ENCODE peak calls at places on chromosomes 6 and 20, in seven cellular contexts. S is transverse colon, X is esophagus muscularis mucosa, E is ovary, L is sigmoid colon, H is GM12878, J is K562. A is an unnamed sample.

GRCh38 chr6:17902953-17903352 is 84.5 kb downstream of the KIF13A start:
- DNase-seq in E (no peak), H (no peak), L (no peak), J (no peak), S (no peak), X (no peak), A (no peak)

GRCh38 chr6:81614292-81614691 is 138.2 kb downstream of the TENT5A start:
- DNase-seq in S (peak; percentile 26), H (no peak), L (no peak), J (no peak), X (no peak), E (no peak), A (peak; percentile 27)

GRCh38 chr20:25319241-25320034 is 71.2 kb downstream of the ABHD12 start:
- DNase-seq in S (no peak), L (peak; percentile 53), E (peak; percentile 10), J (no peak), X (no peak), H (no peak), A (peak; percentile 22)

GRCh38 chr20:46715292-46715756 is 5.9 kb downstream of the SLC2A10 start:
- DNase-seq in E (peak; percentile 77), S (peak; percentile 49), L (peak; percentile 82), H (no peak), J (no peak), X (peak; percentile 94), A (peak; percentile 41)

GRCh38 chr20:57264151-57264792 is 2.2 kb downstream of the BMP7 start:
- DNase-seq in S (no peak), E (no peak), H (no peak), X (no peak), L (no peak), J (no peak), A (peak; percentile 73)

GRCh38 chr20:63890201-63890576 is 4.7 kb upstream of the DNAJC5 start:
- DNase-seq in J (no peak), E (no peak), S (no peak), H (no peak), X (no peak), L (no peak), A (no peak)

GRCh38 chr6:13289789-13290318 is 38.5 kb downstream of the TBC1D7 start:
- DNase-seq in E (no peak), L (no peak), S (peak; percentile 41), H (no peak), J (peak; percentile 21), X (no peak), A (no peak)

GRCh38 chr6:143657809-143658208 is 20.0 kb upstream of the PHACTR2 start:
- DNase-seq in L (no peak), J (no peak), E (no peak), X (no peak), H (no peak), S (no peak), A (no peak)

GRCh38 chr6:3194535-3195376 is 32.7 kb downstream of the TUBB2B start:
- DNase-seq in E (no peak), X (no peak), H (no peak), S (no peak), L (no peak), J (no peak), A (no peak)

GRCh38 chr20:62317167-62317655 is 14.4 kb downstream of the ADRM1 start:
- DNase-seq in J (no peak), H (no peak), L (no peak), X (no peak), E (no peak), S (no peak), A (no peak)

GRCh38 chr6:119568580-119568979 is 219.0 kb upstream of the MAN1A1 start:
- DNase-seq in E (no peak), L (no peak), J (no peak), H (no peak), X (no peak), S (no peak), A (no peak)

GRCh38 chr20:47250360-47250759 is 106.1 kb downstream of the ZMYND8 start:
- DNase-seq in J (no peak), L (no peak), E (no peak), H (no peak), X (no peak), S (no peak), A (no peak)

GRCh38 chr20:50872562-50873288 is 58.5 kb downstream of the ADNP start:
- DNase-seq in J (no peak), X (no peak), S (no peak), E (no peak), H (no peak), L (no peak), A (no peak)

GRCh38 chr6:15378864-15379263 is 133.0 kb downstream of the JARID2 start:
- DNase-seq in X (no peak), E (no peak), S (no peak), L (no peak), J (no peak), H (no peak), A (no peak)

GRCh38 chr20:46883847-46884246 is 10.8 kb upstream of the EYA2 start:
- DNase-seq in E (no peak), X (no peak), L (no peak), J (no peak), H (no peak), S (no peak), A (no peak)

GRCh38 chr20:32481311-32482103 is 103.6 kb downstream of the NOL4L start:
- DNase-seq in H (no peak), X (no peak), L (peak; percentile 76), S (peak; percentile 58), E (no peak), J (no peak), A (no peak)

GRCh38 chr6:116564296-116564695 is 7.0 kb upstream of the RWDD1 start:
- DNase-seq in H (no peak), L (no peak), J (no peak), E (no peak), X (no peak), S (no peak), A (no peak)

GRCh38 chr6:167789358-167789757 is 37.4 kb upstream of the AFDN start:
- DNase-seq in J (no peak), S (no peak), H (no peak), E (no peak), L (peak; percentile 28), X (peak; percentile 79), A (no peak)

GRCh38 chr20:50346372-50347347 is 156.0 kb downstream of the CEBPB start:
- DNase-seq in S (peak; percentile 83), L (peak; percentile 97), J (no peak), E (peak; percentile 85), H (no peak), X (peak; percentile 97), A (peak; percentile 84)

GRCh38 chr6:15036690-15037245 is 209.1 kb upstream of the JARID2 start:
- DNase-seq in J (peak; percentile 80), E (no peak), X (no peak), H (no peak), S (peak; percentile 30), L (no peak), A (peak; percentile 39)

GRCh38 chr6:31586596-31586995 is 519 bp downstream of the LST1 start:
- DNase-seq in L (no peak), X (no peak), H (no peak), S (peak; percentile 24), E (no peak), J (no peak), A (no peak)

GRCh38 chr6:47111685-47112084 is 69.6 kb upstream of the ADGRF1 start:
- DNase-seq in J (no peak), S (peak; percentile 56), E (no peak), L (no peak), H (no peak), X (no peak), A (no peak)

GRCh38 chr6:71383891-71384489 is 95.4 kb downstream of the OGFRL1 start:
- DNase-seq in H (no peak), L (no peak), J (no peak), S (no peak), X (no peak), E (no peak), A (no peak)

GRCh38 chr6:111559193-111560097 is 46.2 kb downstream of the TRAF3IP2 start:
- DNase-seq in S (no peak), L (no peak), E (no peak), J (no peak), X (no peak), H (no peak), A (no peak)

GRCh38 chr6:156028310-156029131 is 572.9 kb upstream of the NOX3 start:
- DNase-seq in J (no peak), L (no peak), X (no peak), S (no peak), E (no peak), H (no peak), A (no peak)

DNA sequence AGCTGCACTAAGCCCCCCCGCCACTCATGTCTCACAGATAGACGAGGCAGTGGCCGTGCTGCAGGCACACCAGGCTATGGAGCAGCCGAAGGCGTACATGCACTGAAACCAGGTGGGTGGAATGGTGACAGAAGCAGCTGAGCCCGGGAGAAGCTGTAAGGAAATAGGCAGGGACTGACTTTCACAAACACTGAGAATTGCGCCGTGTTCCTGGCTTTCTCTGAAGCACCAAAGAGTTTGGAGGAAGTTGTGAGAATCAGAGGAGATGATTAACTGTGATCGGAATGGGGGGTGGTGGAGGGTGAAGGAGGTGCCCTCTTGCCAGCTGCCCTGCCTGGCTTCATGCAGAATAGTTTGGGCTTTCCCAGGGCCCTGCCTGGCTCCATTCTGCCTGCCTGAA is 21.6 kb downstream of the TOMM34 start:
- DNase-seq in E (no peak), X (no peak), J (no peak), S (no peak), L (no peak), H (no peak), A (no peak)
- H3K36me3 ChIP-seq in E (no peaks in the 10 kb centered on the region), X (peaks cover 50% of the 10 kb centered on the region), J (peaks cover 81% of the 10 kb centered on the region), S (peaks cover 6% of the 10 kb centered on the region), L (peaks cover 6% of the 10 kb centered on the region), H (peaks cover 15% of the 10 kb centered on the region), A (peaks cover 90% of the 10 kb centered on the region)

GRCh38 chr20:23441850-23442313 is 2.4 kb downstream of the CSTL1 start:
- DNase-seq in E (peak; percentile 70), H (peak; percentile 43), J (peak; percentile 69), S (peak; percentile 59), L (peak; percentile 81), X (no peak), A (peak; percentile 68)
- TF ChIP-seq EP300 in E (no peak), H (no peak), J (no peak), S (no peak), L (no peak), X (no peak), A (no peak)

GRCh38 chr20:38050691-38051090 is 17.1 kb downstream of the RPRD1B start:
- DNase-seq in S (no peak), J (no peak), X (no peak), E (no peak), H (no peak), L (no peak), A (no peak)
- H3K36me3 ChIP-seq in S (peaks cover 26% of the 10 kb centered on the region), J (peaks cover 82% of the 10 kb centered on the region), X (peaks cover 13% of the 10 kb centered on the region), E (no peaks in the 10 kb centered on the region), H (peaks cover 6% of the 10 kb centered on the region), L (peaks cover 4% of the 10 kb centered on the region), A (peaks cover 13% of the 10 kb centered on the region)

GRCh38 chr6:87718662-87719433 is 16.8 kb upstream of the AKIRIN2 start:
- DNase-seq in S (peak; percentile 35), L (no peak), J (no peak), E (no peak), H (no peak), X (no peak), A (no peak)

GRCh38 chr6:87724994-87725811 is 23.2 kb upstream of the AKIRIN2 start:
- DNase-seq in L (no peak), X (no peak), S (no peak), E (no peak), H (peak; percentile 92), J (no peak), A (no peak)

GRCh38 chr6:87723727-87724078 is 21.7 kb upstream of the AKIRIN2 start:
- DNase-seq in E (no peak), S (no peak), L (no peak), H (no peak), X (no peak), J (no peak), A (no peak)

GRCh38 chr6:87721311-87721710 is 19.3 kb upstream of the AKIRIN2 start:
- DNase-seq in S (no peak), J (no peak), L (no peak), H (no peak), E (no peak), X (no peak), A (no peak)

GRCh38 chr6:87722831-87723726 is 21.0 kb upstream of the AKIRIN2 start:
- DNase-seq in E (no peak), S (peak; percentile 41), L (no peak), J (peak; percentile 74), H (peak; percentile 77), X (no peak), A (peak; percentile 44)
- TF ChIP-seq EP300 in E (no peak), S (no peak), L (no peak), J (peak; percentile 86), H (peak; percentile 49), X (no peak), A (no peak)